ENCODE peak calls at places on chromosomes 1 and 21, in four cellular contexts. W is mucosa of gallbladder, S is gastrocnemius medialis, U is T1000. R is an unnamed sample.

GRCh38 chr1:56626546-56626945 is 18.6 kb upstream of the PRKAA2 start:
- DNase-seq in U (no peak), W (no peak), S (no peak), R (no peak)

GRCh38 chr21:15895142-15896106 is 165.6 kb downstream of the USP25 start:
- DNase-seq in U (no peak), W (no peak), S (no peak), R (no peak)

GRCh38 chr1:41898191-41898713 is 20.5 kb downstream of the HIVEP3 start:
- DNase-seq in W (peak), S (no peak), U (no peak), R (no peak)

GRCh38 chr1:90712153-90712930 is 4.8 kb downstream of the BARHL2 start:
- DNase-seq in S (no peak), W (no peak), U (no peak), R (no peak)

GRCh38 chr1:198088360-198089071 is 68.3 kb upstream of the NEK7 start:
- DNase-seq in S (no peak), W (no peak), U (no peak), R (no peak)

GRCh38 chr1:246214708-246215504 is 292.2 kb downstream of the SMYD3 start:
- DNase-seq in S (no peak), U (peak), W (peak), R (no peak)

GRCh38 chr1:202023033-202023433 is 12.6 kb downstream of the ELF3 start:
- DNase-seq in W (peak), U (no peak), S (no peak), R (no peak)

GRCh38 chr1:89295187-89295586 is 22.5 kb upstream of the GBP5 start:
- DNase-seq in W (no peak), U (no peak), S (no peak), R (no peak)

GRCh38 chr21:44869860-44870747 is 3.4 kb downstream of the PTTG1IP start:
- DNase-seq in U (peak), S (peak), W (peak), R (peak)

R was measured in testis.